ENCODE peak calls at places on chromosome 5, in seven cellular contexts. Q, U, X, V, E, C and Y are unnamed samples.

GRCh38 chr5:1783214-1783551 is 16.5 kb downstream of the MRPL36 start:
- DNase-seq in E (no peak), X (no peak), C (no peak), U (no peak), Q (no peak), V (peak), Y (no peak)

GRCh38 chr5:133049726-133050048 is 2.1 kb upstream of the HSPA4 start:
- DNase-seq in V (no peak), U (no peak), C (peak), X (no peak), Q (no peak), E (no peak), Y (no peak)

GRCh38 chr5:68046445-68046844 is 169.1 kb upstream of the PIK3R1 start:
- DNase-seq in C (peak), Q (peak), X (no peak), U (no peak), E (no peak), V (peak), Y (peak)

GRCh38 chr5:72109625-72110024 is 2.4 kb downstream of the MAP1B start:
- DNase-seq in V (no peak), C (peak), U (no peak), E (no peak), Q (no peak), X (no peak), Y (no peak)

GRCh38 chr5:142561486-142562097 is 124.3 kb downstream of the FGF1 start:
- DNase-seq in X (no peak), Q (peak), E (no peak), C (no peak), U (no peak), V (no peak), Y (no peak)

GRCh38 chr5:74865799-74866652 is at the start of gene FAM169A:
- DNase-seq in Q (peak), X (no peak), C (peak), U (no peak), E (no peak), V (no peak), Y (no peak)

GRCh38 chr5:136020383-136021015 is 8.3 kb upstream of the TGFBI start:
- DNase-seq in V (no peak), E (no peak), C (peak), Q (peak), U (no peak), X (no peak), Y (no peak)

GRCh38 chr5:168307925-168308584 is 16.6 kb downstream of the WWC1 start:
- DNase-seq in U (no peak), Q (no peak), E (no peak), X (no peak), V (no peak), C (no peak), Y (no peak)

GRCh38 chr5:169164481-169164925 is 136.4 kb downstream of the SLIT3 start:
- DNase-seq in C (peak), V (no peak), U (no peak), X (no peak), E (peak), Q (no peak), Y (no peak)

GRCh38 chr5:82421119-82421518 is 143.0 kb upstream of the RPS23 start:
- DNase-seq in U (no peak), C (peak), V (no peak), X (no peak), E (no peak), Q (peak), Y (no peak)

GRCh38 chr5:51995773-51996306 is 612.6 kb downstream of the ISL1 start:
- DNase-seq in Q (no peak), E (no peak), X (no peak), V (no peak), U (no peak), C (no peak), Y (no peak)

GRCh38 chr5:168449166-168449565 is 37.1 kb upstream of the RARS1 start:
- DNase-seq in Q (no peak), C (no peak), V (no peak), U (no peak), X (no peak), E (peak), Y (no peak)

GRCh38 chr5:39629946-39630345 is 205.2 kb upstream of the DAB2 start:
- DNase-seq in E (no peak), Q (no peak), V (no peak), X (no peak), C (no peak), U (no peak), Y (no peak)

GRCh38 chr5:14039576-14039975 is 95.1 kb upstream of the DNAH5 start:
- DNase-seq in U (no peak), X (no peak), V (no peak), C (peak), Q (peak), E (no peak), Y (no peak)

GRCh38 chr5:77180167-77181081 is 30.1 kb upstream of the PDE8B start:
- DNase-seq in C (no peak), V (no peak), Q (no peak), X (no peak), E (no peak), U (no peak), Y (no peak)

GRCh38 chr5:179607449-179607931 is 16.0 kb downstream of the HNRNPH1 start:
- DNase-seq in C (no peak), X (no peak), U (no peak), V (peak), E (no peak), Q (no peak), Y (peak)

GRCh38 chr5:66757219-66757833 is 161.1 kb downstream of the MAST4 start:
- DNase-seq in Q (peak), C (peak), E (peak), V (no peak), X (no peak), U (no peak), Y (no peak)

GRCh38 chr5:141135030-141135717 is at the start of gene PCDHB5:
- DNase-seq in Q (no peak), U (no peak), E (no peak), C (peak), X (no peak), V (no peak), Y (no peak)

GRCh38 chr5:83551826-83552225 is 80.3 kb downstream of the VCAN start:
- DNase-seq in X (no peak), C (no peak), Q (peak), E (no peak), V (no peak), U (no peak), Y (no peak)

GRCh38 chr5:673837-674629 is 19.1 kb downstream of the TPPP start:
- DNase-seq in X (no peak), C (no peak), U (no peak), V (peak), E (no peak), Q (no peak), Y (peak)

GRCh38 chr5:177296581-177296980 is 6.9 kb downstream of the RAB24 start:
- DNase-seq in Q (no peak), U (no peak), E (no peak), C (no peak), V (no peak), X (no peak), Y (no peak)

GRCh38 chr5:32991416-32991805 is 280.3 kb downstream of the NPR3 start:
- DNase-seq in Q (no peak), C (no peak), E (no peak), U (no peak), V (no peak), X (no peak), Y (no peak)

GRCh38 chr5:68544656-68545565 is 329.4 kb downstream of the PIK3R1 start:
- DNase-seq in Q (peak), C (peak), V (no peak), X (no peak), E (no peak), U (no peak), Y (no peak)

GRCh38 chr5:56319281-56320242 is 86.4 kb upstream of the ANKRD55 start:
- DNase-seq in C (no peak), Q (peak), V (peak), U (no peak), X (no peak), E (no peak), Y (peak)

GRCh38 chr5:78920604-78921003 is 64.5 kb downstream of the ARSB start:
- DNase-seq in Q (peak), C (peak), X (no peak), E (no peak), U (no peak), V (no peak), Y (no peak)

GRCh38 chr5:78647411-78647818 is 1.2 kb downstream of the LHFPL2 start:
- DNase-seq in X (no peak), C (peak), Q (peak), U (no peak), V (no peak), E (no peak), Y (no peak)

GRCh38 chr5:66830636-66831035 is 234.4 kb downstream of the MAST4 start:
- DNase-seq in V (no peak), Q (no peak), C (no peak), E (no peak), X (no peak), U (no peak), Y (no peak)

GRCh38 chr5:149432377-149432776 is 53.3 kb upstream of the IL17B start:
- DNase-seq in C (no peak), Q (no peak), U (no peak), E (no peak), X (no peak), V (no peak), Y (no peak)
- TF ChIP-seq POLR2A in C (no peak), Q (no peak), U (no peak), E (no peak), X (no peak), V (no peak), Y (no peak)

DNA sequence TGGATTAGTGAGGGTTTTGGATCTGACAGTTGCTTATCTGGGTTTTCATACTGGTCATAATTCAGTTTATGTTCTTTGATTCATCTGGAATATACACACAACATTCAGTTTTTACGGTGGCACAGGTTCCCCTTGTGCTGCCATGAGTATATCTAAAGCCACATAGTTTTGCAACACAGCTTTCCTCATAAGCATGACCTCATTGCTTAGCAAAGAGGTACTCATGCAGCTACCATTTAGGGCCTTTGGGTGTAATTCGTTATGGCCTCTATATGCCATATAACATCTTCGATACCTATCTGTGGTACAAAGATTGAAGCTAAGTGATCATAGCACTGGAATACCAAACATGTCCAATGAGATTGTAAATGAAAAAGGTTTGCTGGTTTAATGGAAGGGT is 2.9 kb upstream of the RBM22 start:
- DNase-seq in Q (peak), V (no peak), X (no peak), C (no peak), U (no peak), E (no peak), Y (no peak)
- H3K4me3 ChIP-seq in Q (no peak), V (no peak), X (no peak), C (no peak), U (no peak), E (no peak), Y (no peak)

GRCh38 chr5:5490774-5491347 is 68.4 kb downstream of the ICE1 start:
- DNase-seq in C (no peak), U (no peak), V (no peak), E (no peak), X (no peak), Q (no peak), Y (peak)

GRCh38 chr5:5494489-5495402 is 72.3 kb downstream of the ICE1 start:
- DNase-seq in X (peak), U (peak), Q (peak), E (peak), C (peak), V (peak), Y (peak)

GRCh38 chr5:5497132-5497748 is 74.8 kb downstream of the ICE1 start:
- DNase-seq in U (peak), C (peak), X (no peak), E (no peak), Q (peak), V (no peak), Y (no peak)

GRCh38 chr5:5487961-5488360 is 65.5 kb downstream of the ICE1 start:
- DNase-seq in U (no peak), X (no peak), V (no peak), C (no peak), Q (no peak), E (no peak), Y (no peak)

GRCh38 chr5:5492087-5492933 is 69.8 kb downstream of the ICE1 start:
- DNase-seq in C (peak), U (no peak), Q (peak), V (no peak), X (no peak), E (no peak), Y (no peak)
- TF ChIP-seq POLR2A in C (no peak), U (no peak), Q (no peak), V (no peak), X (no peak), E (no peak), Y (no peak)

GRCh38 chr5:104913840-104914239 is 1351.3 kb upstream of the NUDT12 start:
- DNase-seq in V (no peak), E (no peak), U (no peak), C (no peak), X (no peak), Q (no peak), Y (no peak)
- H3K4me3 ChIP-seq in V (no peak), E (no peak), U (no peak), C (no peak), X (no peak), Q (no peak), Y (no peak)

GRCh38 chr5:139387611-139388197 is 2.0 kb downstream of the MZB1 start:
- DNase-seq in Q (no peak), C (no peak), U (no peak), V (no peak), X (no peak), E (no peak), Y (no peak)

GRCh38 chr5:139390639-139391569 is 1.2 kb upstream of the MZB1 start:
- DNase-seq in E (no peak), X (no peak), Q (no peak), C (no peak), V (no peak), U (no peak), Y (no peak)

GRCh38 chr5:139386039-139386438 is 2.9 kb upstream of the SLC23A1 start:
- DNase-seq in C (no peak), U (no peak), Q (no peak), V (no peak), X (no peak), E (no peak), Y (no peak)

GRCh38 chr5:139389701-139390638 is at the start of gene MZB1:
- DNase-seq in E (no peak), V (no peak), C (no peak), Q (no peak), X (no peak), U (no peak), Y (peak)

GRCh38 chr5:139388198-139388821 is 1.4 kb downstream of the MZB1 start:
- DNase-seq in E (peak), Q (peak), U (no peak), C (peak), X (no peak), V (no peak), Y (no peak)
- TF ChIP-seq POLR2A in E (no peak), Q (no peak), U (no peak), C (peak), X (no peak), V (no peak), Y (no peak)